ENCODE peak calls at places on chromosomes 4 and X, in four cellular contexts. W is suprapubic skin, Y is heart left ventricle, X is adrenal gland. L is an unnamed sample.

GRCh38 chr4:110793890-110794588 is 171.2 kb upstream of the PITX2 start:
- DNase-seq in X (no peak), W (no peak), Y (no peak), L (no peak)

GRCh38 chrX:22220941-22221340 is 51.8 kb upstream of the CBLL2 start:
- DNase-seq in W (no peak), X (no peak), Y (no peak), L (no peak)

GRCh38 chr4:121243476-121243875 is 79.4 kb upstream of the TNIP3 start:
- DNase-seq in X (no peak), Y (no peak), W (no peak), L (no peak)

GRCh38 chr4:88866862-88867550 is 169.4 kb upstream of the NAP1L5 start:
- DNase-seq in Y (no peak), W (no peak), X (no peak), L (no peak)

GRCh38 chrX:130504019-130504418 is 102.2 kb downstream of the RBMX2 start:
- DNase-seq in X (no peak), Y (no peak), W (no peak), L (no peak)

GRCh38 chr4:8066336-8066931 is 92.2 kb downstream of the ABLIM2 start:
- DNase-seq in X (no peak), Y (no peak), W (no peak), L (no peak)

GRCh38 chr4:173436149-173436579 is 37.2 kb upstream of the SCRG1 start:
- DNase-seq in X (no peak), W (no peak), Y (no peak), L (no peak)

GRCh38 chr4:2071252-2071911 is 12.3 kb downstream of the NAT8L start:
- DNase-seq in W (peak; percentile 49), Y (peak; percentile 15), X (no peak), L (no peak)

GRCh38 chrX:38850807-38851533 is 49.7 kb downstream of the MID1IP1 start:
- DNase-seq in W (no peak), Y (no peak), X (no peak), L (no peak)

GRCh38 chrX:63560601-63561218 is 209.6 kb upstream of the SPIN4 start:
- DNase-seq in W (peak; percentile 64), X (peak; percentile 68), Y (peak; percentile 61), L (no peak)

GRCh38 chr4:54085284-54085683 is 14.7 kb upstream of the GSX2 start:
- DNase-seq in W (peak; percentile 90), X (peak; percentile 73), Y (peak; percentile 36), L (no peak)

GRCh38 chr4:146340798-146341197 is 126.5 kb downstream of the REELD1 start:
- DNase-seq in W (no peak), X (no peak), Y (no peak), L (no peak)

GRCh38 chr4:42150653-42151567 is 1.5 kb downstream of the BEND4 start:
- DNase-seq in X (no peak), Y (no peak), W (no peak), L (no peak)

GRCh38 chr4:176883681-176884418 is 91.1 kb upstream of the VEGFC start:
- DNase-seq in W (no peak), Y (no peak), X (no peak), L (no peak)

GRCh38 chrX:133375558-133376340 is 39.5 kb downstream of the GPC4 start:
- DNase-seq in X (peak; percentile 42), W (no peak), Y (peak; percentile 15), L (no peak)

GRCh38 chr4:182022899-182023298 is 220.3 kb upstream of the TENM3 start:
- DNase-seq in X (no peak), W (no peak), Y (no peak), L (no peak)

GRCh38 chr4:187227907-187228699 is 504.4 kb upstream of the FAT1 start:
- DNase-seq in W (no peak), Y (no peak), X (no peak), L (no peak)

GRCh38 chr4:139241086-139241783 is 38.8 kb downstream of the MGARP start:
- DNase-seq in W (no peak), X (no peak), Y (no peak), L (no peak)

GRCh38 chr4:5870701-5871100 is 22.2 kb downstream of the CRMP1 start:
- DNase-seq in Y (no peak), W (no peak), X (no peak), L (no peak)

GRCh38 chr4:7108046-7108625 is 40.3 kb upstream of the GRPEL1 start:
- DNase-seq in Y (no peak), W (no peak), X (no peak), L (no peak)

GRCh38 chr4:140567722-140568121 is 1.0 kb downstream of the UCP1 start:
- DNase-seq in X (peak; percentile 10), W (no peak), Y (no peak), L (no peak)

GRCh38 chr4:72604324-72604723 is 35.3 kb upstream of the ADAMTS3 start:
- DNase-seq in W (no peak), X (peak; percentile 4), Y (no peak), L (no peak)

DNA sequence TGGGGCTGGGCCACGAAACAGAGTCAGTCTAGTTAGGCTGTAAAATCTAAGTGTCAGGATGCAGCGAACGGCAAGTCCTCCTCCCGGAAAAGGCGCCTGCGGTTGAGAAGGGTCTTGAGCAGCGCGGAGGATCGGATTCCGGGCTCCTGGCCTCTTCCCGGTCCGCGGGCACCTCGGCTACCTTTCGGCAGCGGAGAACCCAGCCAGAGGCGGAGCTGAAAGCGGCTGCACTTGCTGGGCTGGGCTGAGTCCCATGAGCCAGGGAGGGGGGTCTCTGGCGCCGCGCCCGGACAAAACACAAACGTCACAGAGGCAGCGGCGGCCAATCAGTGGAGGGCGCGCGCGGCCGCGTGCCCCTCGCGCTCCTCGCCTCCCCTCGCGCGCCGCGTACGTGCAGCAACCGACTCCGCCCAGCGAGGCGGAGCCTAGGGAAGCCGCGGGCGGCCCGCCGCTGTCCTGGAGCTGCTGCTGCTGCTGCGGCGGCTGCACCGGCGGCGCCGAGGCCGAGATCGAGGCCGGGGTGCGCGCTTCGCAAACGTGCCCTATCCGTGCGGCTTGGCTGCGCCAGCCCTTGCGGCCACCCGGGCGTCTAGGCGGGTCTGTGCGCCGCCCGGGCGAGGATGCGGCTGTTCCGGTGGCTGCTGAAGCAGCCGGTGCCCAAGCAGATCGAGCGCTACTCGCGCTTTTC is at the start of gene PDK3:
- DNase-seq in X (peak; percentile 91), W (peak; percentile 93), Y (peak; percentile 90), L (no peak)
- TF ChIP-seq POLR2A in X (peak; percentile 68), W (no peak), Y (peak; percentile 77), L (peak; percentile 70)

DNA sequence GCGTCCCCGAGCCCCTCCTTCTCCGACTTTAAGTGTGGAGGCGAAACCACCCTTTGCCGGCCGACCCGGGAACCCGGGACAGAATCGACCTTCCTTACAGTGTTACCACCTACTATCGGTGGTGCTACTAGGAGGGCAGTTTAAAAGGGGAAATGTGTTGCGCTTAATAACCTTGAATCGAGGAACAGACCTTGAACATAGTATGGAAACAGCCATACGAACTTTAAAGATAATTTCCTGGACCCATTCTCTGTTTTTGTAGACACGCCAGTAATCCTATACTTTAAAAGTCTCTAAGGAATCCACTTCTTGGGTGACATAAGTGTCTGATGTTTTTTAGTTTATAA is 1.5 kb downstream of the ING2 start:
- DNase-seq in X (no peak), Y (no peak), W (no peak), L (no peak)
- TF ChIP-seq POLR2A in X (no peak), Y (no peak), W (no peak), L (no peak)

GRCh38 chr4:973431-974397 is at the start of gene DGKQ:
- DNase-seq in Y (peak; percentile 92), W (peak; percentile 91), X (peak; percentile 91), L (no peak)
- TF ChIP-seq POLR2A in Y (no peak), W (no peak), X (peak; percentile 23), L (no peak)

DNA sequence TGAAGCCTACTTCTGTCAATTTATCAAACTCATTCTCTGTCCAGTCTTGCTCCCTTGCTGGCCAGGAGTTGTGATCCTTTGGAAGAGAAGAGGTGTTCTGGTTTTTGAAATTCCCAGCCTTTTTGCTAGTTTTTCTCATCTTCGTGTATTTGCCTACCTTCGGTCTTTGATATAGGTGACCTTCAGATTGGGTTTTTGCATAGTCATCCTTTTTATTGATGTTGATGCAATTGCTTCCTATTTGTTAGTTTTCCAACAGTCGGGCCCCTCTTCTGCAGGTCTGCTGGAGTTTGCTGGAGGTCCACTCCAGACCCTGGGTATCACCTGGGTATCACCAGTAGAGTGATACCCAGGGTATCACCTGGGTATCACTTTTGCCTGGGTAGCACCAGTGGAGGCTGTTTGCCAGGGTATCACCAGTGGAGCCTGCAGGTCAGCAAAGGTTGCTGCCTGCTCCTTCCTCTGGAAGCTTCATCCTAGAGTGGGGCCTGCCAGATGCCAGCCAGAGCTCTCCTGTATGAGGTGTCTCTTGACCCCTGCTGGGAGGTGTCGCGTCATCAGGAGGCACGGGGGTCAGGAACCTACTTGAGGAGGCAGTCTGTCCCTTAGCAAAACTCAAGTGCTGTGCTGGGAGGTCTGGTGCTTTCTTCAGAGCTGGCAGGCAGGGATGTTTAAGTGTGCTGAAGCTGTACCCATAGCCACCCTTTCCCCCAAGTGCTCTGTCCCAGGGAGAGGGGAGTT is 684.2 kb downstream of the PCDH18 start:
- DNase-seq in Y (no peak), W (no peak), X (no peak), L (no peak)
- TF ChIP-seq POLR2A in Y (no peak), W (no peak), X (no peak), L (no peak)